ENCODE peak calls at places on chromosomes 11 and 22, in nine cellular contexts. D, F, P, Q, S, M, B, A and N are unnamed samples.

GRCh38 chr11:117616979-117617378 is 180.0 kb downstream of the DSCAML1 start:
- DNase-seq in F (no peak), P (no peak), M (no peak), A (no peak), Q (no peak), S (no peak), D (no peak), B (no peak), N (no peak)

GRCh38 chr11:26698224-26698623 is 23.6 kb downstream of the SLC5A12 start:
- DNase-seq in F (no peak), M (no peak), P (no peak), A (no peak), D (no peak), B (no peak), S (no peak), Q (no peak), N (no peak)

GRCh38 chr11:132033051-132033450 is 662.6 kb downstream of the NTM start:
- DNase-seq in B (no peak), F (no peak), Q (no peak), S (no peak), M (no peak), A (no peak), D (peak; percentile 42), P (no peak), N (no peak)

GRCh38 chr11:118886681-118887111 is 3.0 kb downstream of the CXCR5 start:
- DNase-seq in S (no peak), P (no peak), B (no peak), D (no peak), F (no peak), A (peak; percentile 49), Q (no peak), M (no peak), N (peak; percentile 59)

GRCh38 chr11:120858740-120859139 is 165.2 kb upstream of the TBCEL start:
- DNase-seq in Q (no peak), S (no peak), B (peak; percentile 3), A (no peak), D (peak; percentile 15), F (no peak), M (no peak), P (no peak), N (no peak)

GRCh38 chr11:68784653-68785052 is 33.3 kb upstream of the TESMIN start:
- DNase-seq in B (no peak), M (no peak), P (no peak), A (no peak), S (no peak), Q (no peak), D (no peak), F (no peak), N (no peak)

GRCh38 chr11:110453684-110454354 is 24.1 kb downstream of the FDX1 start:
- DNase-seq in Q (no peak), D (no peak), S (no peak), P (no peak), A (no peak), F (no peak), M (no peak), B (no peak), N (no peak)

GRCh38 chr11:114188851-114189570 is 107.2 kb upstream of the NNMT start:
- DNase-seq in A (no peak), B (no peak), F (no peak), D (no peak), P (no peak), Q (no peak), S (no peak), M (no peak), N (no peak)

GRCh38 chr22:39429186-39429585 is 27.6 kb upstream of the MGAT3 start:
- DNase-seq in A (no peak), P (no peak), D (no peak), S (no peak), F (no peak), Q (no peak), B (no peak), M (no peak), N (no peak)